ENCODE peak calls at places on chromosome 3, in four cellular contexts. Z is pancreas, N is PC-3, P is lower leg skin. K is an unnamed sample.

GRCh38 chr3:43389388-43390254 is 103.3 kb downstream of the SNRK start:
- DNase-seq in P (no peak), Z (no peak), N (peak; percentile 97), K (no peak)

GRCh38 chr3:186705882-186706780 is 11.0 kb upstream of the KNG1 start:
- DNase-seq in Z (no peak), N (no peak), P (no peak), K (no peak)

GRCh38 chr3:124592658-124593441 is 137.4 kb upstream of the UMPS start:
- DNase-seq in P (no peak), N (peak; percentile 99), Z (peak; percentile 89), K (no peak)

GRCh38 chr3:66386925-66387650 is 113.7 kb downstream of the LRIG1 start:
- DNase-seq in Z (no peak), P (no peak), N (no peak), K (no peak)

GRCh38 chr3:17802993-17803392 is 60.6 kb upstream of the TBC1D5 start:
- DNase-seq in P (no peak), Z (no peak), N (no peak), K (no peak)

GRCh38 chr3:7977245-7978103 is 524.1 kb upstream of the LMCD1 start:
- DNase-seq in P (no peak), N (no peak), Z (no peak), K (no peak)

GRCh38 chr3:57972421-57973111 is 35.7 kb upstream of the FLNB start:
- DNase-seq in N (peak; percentile 97), Z (no peak), P (no peak), K (no peak)

GRCh38 chr3:13133011-13133410 is 59.8 kb upstream of the IQSEC1 start:
- DNase-seq in N (no peak), Z (no peak), P (peak; percentile 65), K (no peak)

GRCh38 chr3:46280105-46280797 is 38.0 kb downstream of the CCR3 start:
- DNase-seq in Z (no peak), N (peak; percentile 94), P (no peak), K (peak; percentile 45)

GRCh38 chr3:43953814-43954241 is 263.1 kb downstream of the ABHD5 start:
- DNase-seq in N (peak; percentile 70), Z (no peak), P (no peak), K (no peak)

GRCh38 chr3:41742127-41742526 is 219.8 kb downstream of the ULK4 start:
- DNase-seq in N (no peak), Z (no peak), P (no peak), K (no peak)
- TF ChIP-seq CTCF in N (no peak), Z (no peak), P (no peak), K (no peak)

GRCh38 chr3:52054689-52055511 is 1.5 kb downstream of the DUSP7 start:
- DNase-seq in P (no peak), Z (no peak), N (no peak), K (no peak)
- TF ChIP-seq CTCF in P (no peak), Z (no peak), N (peak; percentile 56), K (no peak)

DNA sequence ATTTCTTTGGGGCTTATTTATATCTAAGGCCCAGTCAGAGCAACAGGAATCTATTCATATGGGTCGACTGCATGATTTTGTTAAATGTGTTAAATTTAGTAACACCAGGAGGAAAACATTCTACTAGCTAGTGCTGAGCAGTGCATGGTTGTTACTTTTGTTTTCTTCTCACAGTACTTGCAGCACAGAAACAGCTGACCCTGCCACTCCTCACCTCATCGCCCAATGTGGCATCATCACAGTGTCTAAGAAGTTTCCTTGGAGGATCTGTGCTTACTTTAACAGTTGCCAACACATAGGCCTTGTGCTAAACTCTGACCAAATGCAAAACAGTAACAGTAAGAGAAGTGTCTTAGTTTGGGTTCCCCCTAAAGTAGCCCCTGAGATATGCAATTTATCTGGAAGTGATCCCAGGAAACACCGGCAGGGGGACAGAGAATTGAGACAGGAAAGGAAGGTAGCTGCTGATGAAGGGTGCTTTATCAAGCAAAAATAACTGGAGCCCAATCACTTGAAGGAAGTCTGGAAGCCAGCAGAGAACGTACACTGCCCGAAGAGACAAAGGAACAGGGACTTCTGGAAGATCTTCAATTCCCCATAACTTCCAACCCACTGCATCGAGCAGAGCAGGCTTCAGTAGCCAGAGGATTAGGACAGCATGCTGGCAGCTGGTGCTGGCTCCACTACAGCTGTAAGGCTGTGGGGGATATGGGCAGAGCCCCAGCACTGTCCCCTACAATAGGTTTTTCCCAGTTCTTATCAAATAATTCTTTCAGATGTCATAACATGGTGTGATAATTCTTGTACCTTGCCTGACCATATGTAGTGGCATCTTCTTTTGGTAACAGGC is 36.0 kb upstream of the ULK4 start:
- DNase-seq in Z (no peak), P (no peak), N (no peak), K (no peak)
- TF ChIP-seq CTCF in Z (no peak), P (no peak), N (peak; percentile 17), K (no peak)

GRCh38 chr3:150183619-150184425 is 213.1 kb upstream of the PFN2 start:
- DNase-seq in Z (peak; percentile 77), P (peak; percentile 89), N (peak; percentile 86), K (peak; percentile 27)

GRCh38 chr3:150180349-150180748 is 209.7 kb upstream of the PFN2 start:
- DNase-seq in P (no peak), N (peak; percentile 19), Z (no peak), K (no peak)

GRCh38 chr3:150179330-150179729 is 208.6 kb upstream of the PFN2 start:
- DNase-seq in P (no peak), Z (no peak), N (no peak), K (no peak)

DNA sequence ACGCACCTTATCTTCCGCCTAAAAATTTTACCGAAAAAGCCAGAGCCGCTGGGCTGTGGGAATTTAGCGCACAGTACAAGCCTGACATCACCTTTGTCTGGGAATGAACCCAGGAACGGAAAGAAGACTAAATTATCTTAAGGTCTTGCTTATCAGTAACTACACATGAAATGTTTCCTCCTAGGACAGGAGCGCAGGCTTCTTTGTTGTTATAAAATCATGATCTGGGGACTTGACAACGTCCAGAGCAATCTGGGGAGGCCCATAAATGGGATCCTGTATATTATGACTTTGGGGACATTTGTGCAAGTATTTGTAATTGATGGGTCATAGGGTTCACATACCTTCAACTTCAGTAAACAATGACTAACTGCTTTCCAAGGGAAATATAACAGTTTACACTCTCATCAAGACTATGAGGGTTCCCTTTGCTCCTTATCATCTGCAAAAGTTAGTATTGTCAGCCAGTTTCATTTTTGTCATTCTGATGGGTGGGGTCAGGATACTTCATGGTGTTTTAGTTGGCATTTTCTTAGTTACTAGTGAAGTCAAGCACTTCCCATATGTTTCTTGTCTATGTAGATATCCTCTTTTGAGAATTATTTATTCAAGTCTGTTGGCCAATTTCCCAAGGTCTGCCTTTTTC is 213.9 kb upstream of the PFN2 start:
- DNase-seq in P (no peak), N (peak; percentile 64), Z (no peak), K (no peak)
- TF ChIP-seq CTCF in P (no peak), N (peak; percentile 17), Z (no peak), K (no peak)